ENCODE peak calls at places on chromosomes 4 and X, in nine cellular contexts. D, X, I, P, C, Y, F, V and J are unnamed samples.

GRCh38 chr4:182808673-182809416 is 108.3 kb downstream of the DCTD start:
- DNase-seq in D (no peak), X (peak; percentile 32), I (peak; percentile 72), P (no peak), C (peak; percentile 21), Y (no peak), F (no peak), V (no peak), J (no peak)

GRCh38 chrX:15606064-15606590 is 5.4 kb upstream of the ACE2 start:
- DNase-seq in D (no peak), X (no peak), I (no peak), P (no peak), C (no peak), Y (no peak), F (no peak), V (no peak), J (no peak)

GRCh38 chr4:101103381-101104142 is 243.8 kb downstream of the PPP3CA start:
- DNase-seq in D (no peak), X (no peak), I (no peak), P (no peak), C (no peak), Y (no peak), F (no peak), V (no peak), J (no peak)

GRCh38 chr4:43843501-43843900 is 605.1 kb downstream of the KCTD8 start:
- DNase-seq in D (no peak), X (no peak), I (no peak), P (no peak), C (no peak), Y (peak; percentile 57), F (peak; percentile 2), V (no peak), J (no peak)

GRCh38 chrX:46627044-46627443 is 53.5 kb downstream of the CHST7 start:
- DNase-seq in D (no peak), X (no peak), I (no peak), P (no peak), C (no peak), Y (no peak), F (no peak), V (no peak), J (no peak)

GRCh38 chr4:154731756-154732155 is 12.0 kb upstream of the LRAT start:
- DNase-seq in D (no peak), X (no peak), I (no peak), P (no peak), C (no peak), Y (no peak), F (peak; percentile 63), V (no peak), J (no peak)

GRCh38 chrX:137051978-137052640 is 18.3 kb upstream of the GPR101 start:
- DNase-seq in D (peak; percentile 72), X (peak; percentile 70), I (peak; percentile 83), P (no peak), C (peak; percentile 72), Y (peak; percentile 40), F (peak; percentile 40), V (no peak), J (no peak)

GRCh38 chr4:19224820-19225219 is 1026.9 kb upstream of the SLIT2 start:
- DNase-seq in D (no peak), X (no peak), I (no peak), P (no peak), C (no peak), Y (peak; percentile 49), F (peak; percentile 46), V (peak; percentile 30), J (no peak)

GRCh38 chr4:23878235-23878861 is 11.5 kb downstream of the PPARGC1A start:
- DNase-seq in D (no peak), X (no peak), I (no peak), P (no peak), C (no peak), Y (no peak), F (no peak), V (no peak), J (no peak)

GRCh38 chr4:6343950-6344408 is 74.3 kb downstream of the WFS1 start:
- DNase-seq in D (no peak), X (no peak), I (no peak), P (peak; percentile 34), C (no peak), Y (peak; percentile 81), F (peak; percentile 89), V (no peak), J (no peak)

GRCh38 chr4:114209589-114209988 is 230.1 kb upstream of the ARSJ start:
- DNase-seq in D (no peak), X (no peak), I (no peak), P (no peak), C (no peak), Y (no peak), F (peak; percentile 31), V (no peak), J (no peak)

GRCh38 chr4:119872344-119873031 is 194.2 kb downstream of the MAD2L1 start:
- DNase-seq in D (no peak), X (no peak), I (no peak), P (no peak), C (no peak), Y (no peak), F (peak; percentile 51), V (no peak), J (no peak)

GRCh38 chr4:98662619-98663225 is 4.3 kb upstream of the TSPAN5 start:
- DNase-seq in D (no peak), X (peak; percentile 23), I (peak; percentile 57), P (no peak), C (peak; percentile 24), Y (no peak), F (no peak), V (no peak), J (no peak)

GRCh38 chr4:7630559-7631287 is 196.0 kb upstream of the PSAPL1 start:
- DNase-seq in D (no peak), X (no peak), I (no peak), P (peak; percentile 66), C (no peak), Y (peak; percentile 57), F (peak; percentile 38), V (no peak), J (peak; percentile 47)

GRCh38 chr4:91471280-91471679 is 832.5 kb upstream of the GRID2 start:
- DNase-seq in D (no peak), X (no peak), I (no peak), P (no peak), C (no peak), Y (no peak), F (peak; percentile 10), V (no peak), J (no peak)

GRCh38 chrX:100979881-100980607 is 10.5 kb downstream of the ARL13A start:
- DNase-seq in D (no peak), X (no peak), I (peak; percentile 3), P (no peak), C (no peak), Y (no peak), F (peak; percentile 77), V (no peak), J (no peak)

GRCh38 chrX:134622056-134622812 is 36.0 kb downstream of the PLAC1 start:
- DNase-seq in D (no peak), X (no peak), I (peak; percentile 29), P (no peak), C (no peak), Y (peak; percentile 71), F (peak; percentile 84), V (no peak), J (no peak)

GRCh38 chr4:55896622-55897021 is 43.2 kb downstream of the EXOC1 start:
- DNase-seq in D (no peak), X (no peak), I (no peak), P (no peak), C (no peak), Y (no peak), F (no peak), V (no peak), J (no peak)

GRCh38 chr4:7660176-7660540 is 225.4 kb upstream of the PSAPL1 start:
- DNase-seq in D (no peak), X (no peak), I (no peak), P (no peak), C (no peak), Y (no peak), F (no peak), V (no peak), J (no peak)

GRCh38 chr4:97367878-97368277 is 775.4 kb downstream of the STPG2 start:
- DNase-seq in D (no peak), X (no peak), I (no peak), P (no peak), C (no peak), Y (peak; percentile 24), F (peak; percentile 88), V (no peak), J (no peak)

GRCh38 chrX:14095702-14096101 is 66.0 kb upstream of the GEMIN8 start:
- DNase-seq in D (no peak), X (peak; percentile 6), I (peak; percentile 43), P (peak; percentile 34), C (peak; percentile 3), Y (peak; percentile 7), F (peak; percentile 62), V (no peak), J (no peak)

GRCh38 chrX:148865237-148865636 is 364.8 kb downstream of the AFF2 start:
- DNase-seq in D (no peak), X (no peak), I (no peak), P (no peak), C (no peak), Y (no peak), F (no peak), V (no peak), J (no peak)

GRCh38 chr4:169251291-169252235 is 19.2 kb downstream of the SH3RF1 start:
- DNase-seq in D (no peak), X (no peak), I (no peak), P (no peak), C (no peak), Y (peak; percentile 78), F (peak; percentile 89), V (no peak), J (no peak)

GRCh38 chr4:70895405-70895804 is 6.8 kb upstream of the MOB1B start:
- DNase-seq in D (no peak), X (no peak), I (no peak), P (no peak), C (no peak), Y (no peak), F (peak; percentile 44), V (no peak), J (no peak)

GRCh38 chrX:32116047-32116446 is 1044.2 kb upstream of the FTHL17 start:
- DNase-seq in D (no peak), X (no peak), I (no peak), P (no peak), C (no peak), Y (no peak), F (peak; percentile 4), V (no peak), J (no peak)

GRCh38 chrX:148618472-148619445 is 118.3 kb downstream of the AFF2 start:
- DNase-seq in D (no peak), X (no peak), I (no peak), P (no peak), C (no peak), Y (no peak), F (no peak), V (no peak), J (no peak)

GRCh38 chr4:141905751-141906150 is 269.4 kb downstream of the IL15 start:
- DNase-seq in D (no peak), X (no peak), I (no peak), P (peak; percentile 71), C (no peak), Y (peak; percentile 1), F (peak; percentile 40), V (no peak), J (peak; percentile 94)

GRCh38 chr4:164614999-164615398 is 138.9 kb upstream of the SMIM31 start:
- DNase-seq in D (no peak), X (no peak), I (no peak), P (no peak), C (no peak), Y (no peak), F (peak; percentile 1), V (no peak), J (no peak)

GRCh38 chr4:89558147-89558546 is 250.5 kb upstream of the GPRIN3 start:
- DNase-seq in D (no peak), X (no peak), I (no peak), P (no peak), C (no peak), Y (peak; percentile 25), F (peak; percentile 30), V (no peak), J (no peak)